ENCODE peak calls at places on chromosomes 12 and 14, in four cellular contexts. One of them, this sample, is unnamed.

GRCh38 chr12:99746538-99746937 is 99.0 kb downstream of the GARIN6 start:
- DNase-seq in heart right ventricle: no peak
- DNase-seq in DND-41: no peak
- DNase-seq in GM23338: peak; percentile 46
- DNase-seq in this sample: no peak

GRCh38 chr14:87566986-87567385 is 426.0 kb downstream of the GALC start:
- DNase-seq in DND-41: no peak
- DNase-seq in GM23338: peak; percentile 1
- DNase-seq in heart right ventricle: peak; percentile 6
- DNase-seq in this sample: no peak

GRCh38 chr14:65001758-65002157 is 15.1 kb downstream of the FNTB start:
- DNase-seq in DND-41: no peak
- DNase-seq in heart right ventricle: no peak
- DNase-seq in GM23338: no peak
- DNase-seq in this sample: no peak

GRCh38 chr12:98343002-98343567 is 172.3 kb upstream of the TMPO start:
- DNase-seq in DND-41: no peak
- DNase-seq in heart right ventricle: no peak
- DNase-seq in GM23338: no peak
- DNase-seq in this sample: no peak

GRCh38 chr14:92549853-92550244 is 36.3 kb downstream of the RIN3 start:
- DNase-seq in heart right ventricle: peak; percentile 40
- DNase-seq in GM23338: no peak
- DNase-seq in DND-41: no peak
- DNase-seq in this sample: peak; percentile 87

GRCh38 chr14:90602088-90602687 is 205.4 kb downstream of the CALM1 start:
- DNase-seq in heart right ventricle: no peak
- DNase-seq in DND-41: no peak
- DNase-seq in GM23338: no peak
- DNase-seq in this sample: no peak

GRCh38 chr14:30600907-30601578 is 21.1 kb upstream of the SCFD1 start:
- DNase-seq in GM23338: no peak
- DNase-seq in heart right ventricle: no peak
- DNase-seq in DND-41: no peak
- DNase-seq in this sample: no peak

GRCh38 chr12:87217486-87217885 is 811.7 kb downstream of the C12orf50 start:
- DNase-seq in GM23338: no peak
- DNase-seq in DND-41: no peak
- DNase-seq in heart right ventricle: no peak
- DNase-seq in this sample: no peak

GRCh38 chr14:49767473-49768300 is at the start of gene KLHDC2:
- DNase-seq in DND-41: peak; percentile 89
- DNase-seq in GM23338: peak; percentile 93
- DNase-seq in heart right ventricle: peak; percentile 89
- DNase-seq in this sample: peak; percentile 91

GRCh38 chr12:121582583-121583333 is 1.9 kb upstream of the KDM2B start:
- DNase-seq in heart right ventricle: no peak
- DNase-seq in GM23338: peak; percentile 98
- DNase-seq in DND-41: no peak
- DNase-seq in this sample: no peak

GRCh38 chr14:76715927-76716200 is 45.4 kb upstream of the VASH1 start:
- DNase-seq in heart right ventricle: no peak
- DNase-seq in DND-41: no peak
- DNase-seq in GM23338: no peak
- DNase-seq in this sample: no peak

GRCh38 chr12:95790025-95790911 is at the start of gene NTN4:
- DNase-seq in GM23338: peak; percentile 74
- DNase-seq in DND-41: peak; percentile 20
- DNase-seq in heart right ventricle: peak; percentile 42
- DNase-seq in this sample: peak; percentile 77

GRCh38 chr12:100799770-100800169 is 5.2 kb downstream of the ANO4 start:
- DNase-seq in DND-41: no peak
- DNase-seq in GM23338: no peak
- DNase-seq in heart right ventricle: no peak
- DNase-seq in this sample: no peak

GRCh38 chr12:103841690-103842584 is 903 bp upstream of the NT5DC3 start:
- DNase-seq in GM23338: peak; percentile 85
- DNase-seq in DND-41: no peak
- DNase-seq in heart right ventricle: peak; percentile 40
- DNase-seq in this sample: no peak

GRCh38 chr12:38586652-38587219 is 270.2 kb downstream of the ALG10B start:
- DNase-seq in GM23338: no peak
- DNase-seq in heart right ventricle: no peak
- DNase-seq in DND-41: no peak
- DNase-seq in this sample: no peak

GRCh38 chr14:77498120-77498979 is at the start of gene ISM2:
- DNase-seq in heart right ventricle: no peak
- DNase-seq in GM23338: peak; percentile 78
- DNase-seq in DND-41: no peak
- DNase-seq in this sample: no peak

GRCh38 chr12:3455312-3455711 is 35.7 kb upstream of the PRMT8 start:
- DNase-seq in GM23338: no peak
- DNase-seq in heart right ventricle: no peak
- DNase-seq in DND-41: peak; percentile 12
- DNase-seq in this sample: no peak

GRCh38 chr14:104513641-104514046 is 65.9 kb upstream of the C14orf180 start:
- DNase-seq in GM23338: no peak
- DNase-seq in heart right ventricle: no peak
- DNase-seq in DND-41: no peak
- DNase-seq in this sample: no peak

GRCh38 chr14:94989946-94990345 is 167.4 kb downstream of the DICER1 start:
- DNase-seq in GM23338: no peak
- DNase-seq in heart right ventricle: no peak
- DNase-seq in DND-41: no peak
- DNase-seq in this sample: no peak

GRCh38 chr12:51156366-51156765 is 16.6 kb downstream of the TFCP2 start:
- DNase-seq in DND-41: no peak
- DNase-seq in heart right ventricle: no peak
- DNase-seq in GM23338: no peak
- DNase-seq in this sample: no peak

GRCh38 chr14:95943699-95944098 is 67.1 kb downstream of the TUNAR start:
- DNase-seq in DND-41: no peak
- DNase-seq in heart right ventricle: no peak
- DNase-seq in GM23338: peak; percentile 93
- DNase-seq in this sample: no peak

GRCh38 chr12:104281636-104282035 is 21.9 kb upstream of the EID3 start:
- DNase-seq in DND-41: no peak
- DNase-seq in heart right ventricle: no peak
- DNase-seq in GM23338: no peak
- DNase-seq in this sample: no peak

GRCh38 chr12:115506822-115507629 is 770.5 kb downstream of the MED13L start:
- DNase-seq in heart right ventricle: no peak
- DNase-seq in DND-41: no peak
- DNase-seq in GM23338: peak; percentile 32
- DNase-seq in this sample: no peak

GRCh38 chr12:72271741-72272661 is at the start of gene TRHDE:
- DNase-seq in GM23338: peak; percentile 86
- DNase-seq in DND-41: no peak
- DNase-seq in heart right ventricle: peak; percentile 7
- DNase-seq in this sample: peak; percentile 72

GRCh38 chr12:109878247-109878625 is 2.1 kb downstream of the GLTP start:
- DNase-seq in DND-41: no peak
- DNase-seq in GM23338: no peak
- DNase-seq in heart right ventricle: no peak
- DNase-seq in this sample: no peak

GRCh38 chr14:82239205-82239604 is 705.6 kb upstream of the SEL1L start:
- DNase-seq in heart right ventricle: no peak
- DNase-seq in DND-41: no peak
- DNase-seq in GM23338: no peak
- DNase-seq in this sample: no peak

GRCh38 chr12:46219892-46220655 is 48.8 kb downstream of the SLC38A1 start:
- DNase-seq in DND-41: peak; percentile 59
- DNase-seq in heart right ventricle: no peak
- DNase-seq in GM23338: no peak
- DNase-seq in this sample: no peak

GRCh38 chr12:76666272-76666845 is 97.6 kb upstream of the ZDHHC17 start:
- DNase-seq in DND-41: no peak
- DNase-seq in GM23338: no peak
- DNase-seq in heart right ventricle: no peak
- DNase-seq in this sample: no peak

GRCh38 chr12:132189378-132190011 is 45.2 kb downstream of the NOC4L start:
- DNase-seq in GM23338: peak; percentile 73
- DNase-seq in DND-41: peak; percentile 93
- DNase-seq in heart right ventricle: peak; percentile 82
- DNase-seq in this sample: peak; percentile 95

GRCh38 chr12:45546545-45546944 is 183.0 kb upstream of the ARID2 start:
- DNase-seq in DND-41: no peak
- DNase-seq in heart right ventricle: no peak
- DNase-seq in GM23338: no peak
- DNase-seq in this sample: no peak

GRCh38 chr14:105315211-105315721 is 718 bp downstream of the PACS2 start:
- DNase-seq in DND-41: peak; percentile 40
- DNase-seq in heart right ventricle: no peak
- DNase-seq in GM23338: peak; percentile 67
- DNase-seq in this sample: no peak

GRCh38 chr12:62785941-62786559 is 148.9 kb downstream of the PPM1H start:
- DNase-seq in heart right ventricle: peak; percentile 77
- DNase-seq in DND-41: peak; percentile 8
- DNase-seq in GM23338: no peak
- DNase-seq in this sample: no peak

GRCh38 chr14:73426877-73427276 is 31.5 kb downstream of the NUMB start:
- DNase-seq in GM23338: no peak
- DNase-seq in DND-41: no peak
- DNase-seq in heart right ventricle: peak; percentile 8
- DNase-seq in this sample: no peak
- H3K27ac ChIP-seq in GM23338: peak overlapping the region; percentile 57
- H3K27ac ChIP-seq in DND-41: no peak overlapping the region
- H3K27ac ChIP-seq in heart right ventricle: no peak overlapping the region
- H3K27ac ChIP-seq in this sample: no peak overlapping the region

GRCh38 chr14:98665019-98665418 is 607.0 kb downstream of the BCL11B start:
- DNase-seq in GM23338: peak; percentile 53
- DNase-seq in heart right ventricle: no peak
- DNase-seq in DND-41: peak; percentile 53
- DNase-seq in this sample: no peak
- H3K27ac ChIP-seq in GM23338: no peak overlapping the region
- H3K27ac ChIP-seq in heart right ventricle: no peak overlapping the region
- H3K27ac ChIP-seq in DND-41: peak overlapping the region; percentile 65
- H3K27ac ChIP-seq in this sample: no peak overlapping the region

GRCh38 chr12:105754313-105754712 is 384.4 kb downstream of the NUAK1 start:
- DNase-seq in heart right ventricle: no peak
- DNase-seq in GM23338: no peak
- DNase-seq in DND-41: no peak
- DNase-seq in this sample: no peak

GRCh38 chr12:105744659-105745058 is 394.1 kb downstream of the NUAK1 start:
- DNase-seq in heart right ventricle: no peak
- DNase-seq in DND-41: no peak
- DNase-seq in GM23338: peak; percentile 29
- DNase-seq in this sample: no peak

GRCh38 chr12:105750096-105750495 is 388.7 kb downstream of the NUAK1 start:
- DNase-seq in heart right ventricle: no peak
- DNase-seq in GM23338: no peak
- DNase-seq in DND-41: no peak
- DNase-seq in this sample: no peak

GRCh38 chr12:105748806-105749600 is 389.8 kb downstream of the NUAK1 start:
- DNase-seq in heart right ventricle: peak; percentile 62
- DNase-seq in GM23338: no peak
- DNase-seq in DND-41: no peak
- DNase-seq in this sample: peak; percentile 83
- H3K27ac ChIP-seq in heart right ventricle: no peak overlapping the region
- H3K27ac ChIP-seq in GM23338: no peak overlapping the region
- H3K27ac ChIP-seq in DND-41: no peak overlapping the region
- H3K27ac ChIP-seq in this sample: peak overlapping the region; percentile 46

GRCh38 chr12:57895337-57896138 is 45.8 kb upstream of the ATP23 start:
- DNase-seq in DND-41: no peak
- DNase-seq in heart right ventricle: no peak
- DNase-seq in GM23338: no peak
- DNase-seq in this sample: no peak

GRCh38 chr12:57894577-57895292 is 46.6 kb upstream of the ATP23 start:
- DNase-seq in GM23338: no peak
- DNase-seq in heart right ventricle: no peak
- DNase-seq in DND-41: no peak
- DNase-seq in this sample: no peak

GRCh38 chr12:57897296-57897974 is 43.9 kb upstream of the ATP23 start:
- DNase-seq in heart right ventricle: no peak
- DNase-seq in DND-41: no peak
- DNase-seq in GM23338: no peak
- DNase-seq in this sample: no peak

GRCh38 chr12:57896437-57897201 is 44.7 kb upstream of the ATP23 start:
- DNase-seq in heart right ventricle: peak; percentile 87
- DNase-seq in DND-41: no peak
- DNase-seq in GM23338: peak; percentile 78
- DNase-seq in this sample: peak; percentile 89

DNA sequence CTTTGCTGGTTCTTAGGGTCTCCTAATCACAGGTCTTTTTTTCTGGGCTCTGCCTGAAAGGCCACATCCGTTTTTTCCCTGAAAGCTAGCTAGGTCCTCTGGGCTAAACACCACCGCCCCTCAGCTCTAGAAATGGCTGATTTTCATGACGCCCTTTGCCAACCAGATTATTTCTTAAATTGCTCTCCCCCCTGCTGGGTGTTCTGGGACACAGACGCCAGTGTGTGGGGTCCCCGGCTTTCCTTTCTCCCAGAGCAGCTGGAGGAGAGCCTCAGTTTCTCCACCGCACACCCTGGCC is 45.3 kb upstream of the ATP23 start:
- DNase-seq in GM23338: peak; percentile 36
- DNase-seq in heart right ventricle: peak; percentile 28
- DNase-seq in DND-41: no peak
- DNase-seq in this sample: no peak
- H3K27ac ChIP-seq in GM23338: no peak overlapping the region
- H3K27ac ChIP-seq in heart right ventricle: peak overlapping the region; percentile 98
- H3K27ac ChIP-seq in DND-41: no peak overlapping the region
- H3K27ac ChIP-seq in this sample: peak overlapping the region; percentile 89

DNA sequence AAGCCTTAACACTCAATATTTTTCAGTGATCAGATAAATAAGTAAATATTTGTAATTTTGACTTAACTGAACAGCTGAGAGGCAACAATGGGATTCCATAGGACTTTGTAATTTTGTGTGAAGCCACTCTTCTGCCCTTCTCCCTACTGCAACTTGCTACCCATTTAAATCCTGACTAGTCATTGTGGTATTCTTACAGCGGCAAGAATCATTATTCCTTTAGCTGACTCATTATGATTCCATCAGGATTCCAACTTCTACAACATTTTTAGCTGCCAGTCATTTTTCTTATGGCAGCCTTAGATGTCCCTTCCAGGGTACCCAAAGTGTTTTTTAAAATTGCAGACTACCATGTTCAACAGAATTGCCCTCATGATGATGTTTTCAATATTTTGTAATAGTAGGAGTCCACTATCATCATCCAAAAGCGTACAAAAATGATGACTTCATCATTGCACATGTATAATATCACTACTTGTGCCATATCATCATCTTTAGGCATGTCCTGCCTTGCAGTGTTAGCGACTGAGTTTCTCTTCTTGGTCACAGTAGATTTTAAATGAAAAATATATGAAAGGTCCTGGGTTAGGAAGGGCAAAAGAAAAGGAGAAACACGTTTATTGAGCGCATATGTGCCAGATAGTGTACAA is 5.1 kb upstream of the MAGOHB start:
- DNase-seq in heart right ventricle: no peak
- DNase-seq in DND-41: no peak
- DNase-seq in GM23338: no peak
- DNase-seq in this sample: no peak
- H3K27ac ChIP-seq in heart right ventricle: no peak overlapping the region
- H3K27ac ChIP-seq in DND-41: no peak overlapping the region
- H3K27ac ChIP-seq in GM23338: no peak overlapping the region
- H3K27ac ChIP-seq in this sample: no peak overlapping the region